ENCODE peak calls at places on chromosomes 6 and 20, in four cellular contexts. J is WTC11, V is H1, Y is K562. K is an unnamed sample.

GRCh38 chr6:5634525-5634924 is 372.2 kb downstream of the NRN1 start:
- DNase-seq in J (no peak), V (no peak), Y (no peak), K (no peak)

GRCh38 chr6:143090314-143091044 is 29.8 kb downstream of the AIG1 start:
- DNase-seq in J (no peak), V (no peak), Y (no peak), K (no peak)

GRCh38 chr6:85453490-85453889 is 3.6 kb downstream of the NT5E start:
- DNase-seq in J (no peak), V (no peak), Y (no peak), K (no peak)

GRCh38 chr6:146543211-146543939 is at the start of gene RAB32:
- DNase-seq in J (peak; percentile 82), V (peak; percentile 85), Y (peak; percentile 88), K (peak; percentile 95)

GRCh38 chr6:26268659-26269402 is 96.2 kb upstream of the BTN3A2 start:
- DNase-seq in J (peak; percentile 79), V (peak; percentile 73), Y (peak; percentile 69), K (no peak)

GRCh38 chr6:81204741-81205140 is 547.7 kb downstream of the TENT5A start:
- DNase-seq in J (no peak), V (no peak), Y (no peak), K (no peak)

GRCh38 chr6:24415753-24416152 is 13.0 kb downstream of the MRS2 start:
- DNase-seq in J (no peak), V (no peak), Y (no peak), K (no peak)

GRCh38 chr6:161211380-161212035 is 62.4 kb downstream of the AGPAT4 start:
- DNase-seq in J (no peak), V (no peak), Y (no peak), K (no peak)

GRCh38 chr6:15063253-15063853 is 182.5 kb upstream of the JARID2 start:
- DNase-seq in J (no peak), V (no peak), Y (no peak), K (no peak)

GRCh38 chr6:148932731-148933130 is 185.9 kb downstream of the UST start:
- DNase-seq in J (no peak), V (no peak), Y (no peak), K (no peak)

GRCh38 chr6:1614767-1615650 is 5.3 kb downstream of the FOXC1 start:
- DNase-seq in J (no peak), V (no peak), Y (no peak), K (peak; percentile 72)

GRCh38 chr6:99603421-99604160 is 3.0 kb upstream of the PRDM13 start:
- DNase-seq in J (peak; percentile 84), V (peak; percentile 89), Y (peak; percentile 57), K (peak; percentile 65)

GRCh38 chr6:42514746-42515145 is 49.1 kb upstream of the UBR2 start:
- DNase-seq in J (no peak), V (no peak), Y (no peak), K (no peak)

GRCh38 chr20:36717657-36718056 is 28.2 kb downstream of the NDRG3 start:
- DNase-seq in J (no peak), V (no peak), Y (no peak), K (no peak)

DNA sequence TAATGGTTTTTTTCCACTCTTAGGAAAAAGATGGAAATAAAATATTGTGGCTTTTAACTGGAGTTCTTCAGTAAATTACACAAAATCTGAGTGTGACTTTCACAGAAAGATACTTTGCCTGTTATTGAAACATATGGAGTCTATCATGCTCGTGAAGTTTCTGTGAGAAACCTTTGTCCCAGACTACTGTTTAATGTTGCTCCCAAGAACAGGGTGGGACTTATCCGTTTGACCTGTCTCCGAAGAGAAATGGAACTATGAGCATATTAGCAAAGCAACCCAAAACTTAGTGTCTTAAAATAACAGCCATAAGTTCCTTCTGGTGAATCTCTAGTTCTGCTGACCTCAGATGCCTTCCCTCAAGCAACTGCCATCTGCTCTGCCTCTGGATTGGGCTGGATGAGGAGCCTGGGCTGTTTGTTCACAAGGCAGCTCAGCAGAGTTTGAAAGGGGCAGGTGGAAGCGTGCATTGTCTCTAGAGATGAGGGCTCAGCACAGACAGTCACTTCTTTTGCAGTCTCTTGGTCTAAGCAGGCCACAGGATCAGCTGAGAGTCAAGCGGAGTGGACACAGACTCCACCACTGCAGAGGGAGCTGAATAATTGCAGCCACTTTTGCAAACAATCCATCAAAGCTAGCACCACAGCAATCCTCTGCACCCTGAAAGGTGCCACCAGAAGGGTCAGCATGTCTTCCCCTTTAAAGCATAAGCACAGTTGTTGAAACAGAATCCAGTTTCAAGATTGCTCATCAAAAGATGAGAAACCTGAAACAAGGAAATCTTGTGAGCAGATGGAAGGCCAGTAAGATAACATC is 52.8 kb downstream of the MYB start:
- DNase-seq in J (no peak), V (no peak), Y (no peak), K (no peak)
- TF ChIP-seq TEAD4 in J (no peak), V (no peak), Y (no peak), K (no peak)

GRCh38 chr20:50381771-50382593 is 128.2 kb upstream of the PTPN1 start:
- DNase-seq in J (no peak), V (no peak), Y (no peak), K (no peak)
- TF ChIP-seq TEAD4 in J (no peak), V (no peak), Y (no peak), K (no peak)

DNA sequence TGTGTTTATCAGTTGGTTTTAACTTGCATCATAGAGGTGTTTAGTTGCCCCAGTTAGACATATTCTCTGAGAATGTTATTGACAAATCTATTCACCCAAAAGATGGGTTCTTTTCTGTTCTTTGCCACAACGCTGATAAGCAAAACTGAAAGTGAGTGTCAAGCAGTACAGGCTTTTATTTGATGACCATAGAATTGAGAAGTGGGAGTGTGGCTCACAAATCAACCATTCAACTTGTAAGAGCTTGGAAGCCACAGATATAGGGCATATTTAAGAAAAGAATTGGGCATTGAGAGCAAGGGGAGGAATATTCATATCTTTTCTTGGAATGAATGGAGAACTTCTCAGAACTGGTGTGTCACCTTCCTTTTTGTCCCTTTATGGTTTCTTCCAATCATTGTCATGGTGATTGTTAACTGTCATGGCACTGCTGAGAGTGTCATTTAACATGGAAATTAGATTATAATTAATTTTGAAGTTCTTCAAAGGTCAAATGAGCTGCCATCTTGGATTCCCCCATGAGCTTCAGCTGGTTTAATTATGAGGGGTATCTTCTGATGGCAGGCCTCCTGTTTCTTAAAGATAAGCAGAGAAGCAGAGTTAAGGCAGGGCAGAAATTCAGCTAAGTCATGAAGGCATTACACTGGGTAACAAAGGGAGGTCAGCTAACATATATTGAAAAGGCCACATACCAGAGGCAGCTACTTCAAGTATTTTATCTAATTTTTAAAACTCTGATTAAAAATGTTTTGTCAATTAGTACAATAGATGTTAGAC is 254.0 kb upstream of the HTR1E start:
- DNase-seq in J (no peak), V (no peak), Y (peak; percentile 77), K (no peak)
- TF ChIP-seq TEAD4 in J (no peak), V (no peak), Y (peak; percentile 97), K (no peak)

GRCh38 chr6:134368670-134369069 is 50.8 kb upstream of the SGK1 start:
- DNase-seq in J (no peak), V (no peak), Y (no peak), K (peak; percentile 11)

GRCh38 chr6:134358320-134358719 is 40.4 kb upstream of the SGK1 start:
- DNase-seq in J (no peak), V (no peak), Y (no peak), K (peak; percentile 31)

GRCh38 chr6:134361011-134361410 is 43.1 kb upstream of the SGK1 start:
- DNase-seq in J (no peak), V (no peak), Y (no peak), K (no peak)

GRCh38 chr6:134363323-134364039 is 45.6 kb upstream of the SGK1 start:
- DNase-seq in J (no peak), V (no peak), Y (no peak), K (no peak)
- TF ChIP-seq TEAD4 in J (no peak), V (no peak), Y (no peak), K (no peak)

GRCh38 chr20:33423141-33423834 is 20.3 kb downstream of the SNTA1 start:
- DNase-seq in J (no peak), V (no peak), Y (peak; percentile 80), K (no peak)
- TF ChIP-seq TEAD4 in J (no peak), V (no peak), Y (no peak), K (no peak)

GRCh38 chr6:158654498-158654897 is 4.6 kb downstream of the SYTL3 start:
- DNase-seq in J (no peak), V (no peak), Y (no peak), K (peak; percentile 57)
- TF ChIP-seq TEAD4 in J (no peak), V (no peak), Y (no peak), K (peak; percentile 57)

GRCh38 chr6:71478834-71479541 is 190.4 kb downstream of the OGFRL1 start:
- DNase-seq in J (no peak), V (no peak), Y (no peak), K (no peak)
- TF ChIP-seq TEAD4 in J (no peak), V (peak; percentile 44), Y (no peak), K (peak; percentile 95)

GRCh38 chr6:21728141-21728540 is 134.6 kb downstream of the SOX4 start:
- DNase-seq in J (no peak), V (no peak), Y (no peak), K (no peak)
- TF ChIP-seq TEAD4 in J (no peak), V (no peak), Y (no peak), K (no peak)

K was measured in SK-N-SH.